ENCODE peak calls at places on chromosomes 11 and 22, in six cellular contexts. W, L, F, T, N and Z are unnamed samples.

GRCh38 chr11:118277312-118277711 is 13.2 kb upstream of the MPZL2 start:
- DNase-seq in W (no peak), L (peak; percentile 24), N (peak; percentile 45), T (no peak), F (peak; percentile 48), Z (no peak)

GRCh38 chr11:115193931-115194797 is 310.1 kb downstream of the CADM1 start:
- DNase-seq in T (no peak), W (no peak), L (no peak), F (no peak), N (no peak), Z (peak; percentile 67)

GRCh38 chr22:42714768-42715430 is 5.8 kb downstream of the A4GALT start:
- DNase-seq in T (no peak), L (no peak), N (no peak), W (no peak), F (no peak), Z (no peak)

GRCh38 chr11:45154276-45154675 is 7.8 kb downstream of the PRDM11 start:
- DNase-seq in L (no peak), W (peak; percentile 53), F (no peak), T (no peak), N (no peak), Z (no peak)

GRCh38 chr11:38014405-38014804 is 1416.4 kb upstream of the RAG2 start:
- DNase-seq in W (no peak), F (no peak), L (no peak), N (peak; percentile 51), T (peak; percentile 89), Z (peak; percentile 1)

GRCh38 chr11:69854719-69855118 is 35.5 kb upstream of the FGF3 start:
- DNase-seq in F (peak; percentile 65), L (peak; percentile 52), N (peak; percentile 76), W (peak; percentile 3), T (no peak), Z (no peak)

GRCh38 chr11:77636738-77637344 is 753 bp downstream of the CLNS1A start:
- DNase-seq in W (no peak), F (no peak), N (no peak), T (no peak), L (no peak), Z (peak; percentile 33)

GRCh38 chr11:67267188-67268035 is 1.1 kb downstream of the GRK2 start:
- DNase-seq in L (no peak), N (no peak), F (no peak), T (peak; percentile 27), W (no peak), Z (no peak)

GRCh38 chr22:42282252-42282942 is 11.9 kb upstream of the TCF20 start:
- DNase-seq in L (no peak), F (no peak), W (no peak), N (no peak), T (no peak), Z (peak; percentile 62)

GRCh38 chr11:9861860-9862725 is 198.2 kb downstream of the SWAP70 start:
- DNase-seq in F (peak; percentile 66), N (peak; percentile 79), T (peak; percentile 72), L (peak; percentile 66), W (no peak), Z (peak; percentile 81)

GRCh38 chr11:120217941-120218694 is 7.3 kb downstream of the OAF start:
- DNase-seq in T (no peak), L (no peak), N (no peak), W (no peak), F (no peak), Z (peak; percentile 16)